ENCODE peak calls at places on chromosome 5, in eight cellular contexts. Y, A, U, L, Q, W, B and T are unnamed samples.

GRCh38 chr5:165525268-165525667 is 2019.8 kb downstream of the MAT2B start:
- DNase-seq in Y (no peak), A (no peak), U (no peak), L (no peak), Q (no peak), W (no peak), B (no peak), T (no peak)

GRCh38 chr5:95583992-95584391 is 29.1 kb downstream of the ARSK start:
- DNase-seq in Y (no peak), A (no peak), U (no peak), L (no peak), Q (no peak), W (no peak), B (no peak), T (no peak)

GRCh38 chr5:151222769-151223446 is 984 bp downstream of the CCDC69 start:
- DNase-seq in Y (no peak), A (no peak), U (peak), L (no peak), Q (no peak), W (peak), B (no peak), T (no peak)

GRCh38 chr5:174533771-174534221 is 190.6 kb upstream of the MSX2 start:
- DNase-seq in Y (no peak), A (peak), U (no peak), L (peak), Q (no peak), W (no peak), B (no peak), T (no peak)

GRCh38 chr5:84715087-84715486 is 330.4 kb upstream of the EDIL3 start:
- DNase-seq in Y (no peak), A (no peak), U (no peak), L (no peak), Q (no peak), W (no peak), B (no peak), T (no peak)

GRCh38 chr5:151523335-151523734 is 67.8 kb downstream of the FAT2 start:
- DNase-seq in Y (no peak), A (peak), U (peak), L (peak), Q (no peak), W (no peak), B (no peak), T (no peak)

GRCh38 chr5:111598996-111599395 is 86.7 kb upstream of the STARD4 start:
- DNase-seq in Y (no peak), A (no peak), U (no peak), L (no peak), Q (no peak), W (no peak), B (no peak), T (no peak)

GRCh38 chr5:74517700-74518099 is 122.8 kb downstream of the ENC1 start:
- DNase-seq in Y (no peak), A (no peak), U (no peak), L (peak), Q (no peak), W (no peak), B (no peak), T (no peak)

GRCh38 chr5:135069016-135069770 is 35.2 kb upstream of the PITX1 start:
- DNase-seq in Y (no peak), A (no peak), U (no peak), L (no peak), Q (no peak), W (no peak), B (no peak), T (no peak)

GRCh38 chr5:160197341-160198147 is 31.8 kb upstream of the FABP6 start:
- DNase-seq in Y (no peak), A (no peak), U (no peak), L (no peak), Q (no peak), W (no peak), B (no peak), T (no peak)

GRCh38 chr5:95777441-95777840 is 45.1 kb downstream of the GLRX start:
- DNase-seq in Y (no peak), A (no peak), U (no peak), L (no peak), Q (no peak), W (no peak), B (no peak), T (no peak)

GRCh38 chr5:130425405-130425804 is 521.1 kb downstream of the CHSY3 start:
- DNase-seq in Y (no peak), A (no peak), U (no peak), L (no peak), Q (no peak), W (no peak), B (no peak), T (no peak)

GRCh38 chr5:170644501-170644900 is 139.0 kb upstream of the GABRP start:
- DNase-seq in Y (no peak), A (no peak), U (no peak), L (no peak), Q (no peak), W (no peak), B (no peak), T (no peak)

GRCh38 chr5:119402081-119402480 is 46.3 kb downstream of the TNFAIP8 start:
- DNase-seq in Y (no peak), A (no peak), U (no peak), L (no peak), Q (no peak), W (no peak), B (no peak), T (no peak)

GRCh38 chr5:42302186-42302585 is 121.1 kb upstream of the GHR start:
- DNase-seq in Y (no peak), A (no peak), U (no peak), L (no peak), Q (no peak), W (no peak), B (no peak), T (no peak)

GRCh38 chr5:149024477-149024876 is 38.4 kb downstream of the SH3TC2 start:
- DNase-seq in Y (no peak), A (no peak), U (no peak), L (no peak), Q (no peak), W (no peak), B (no peak), T (no peak)

GRCh38 chr5:116578676-116579075 is 4.1 kb upstream of the SEMA6A start:
- DNase-seq in Y (no peak), A (no peak), U (no peak), L (no peak), Q (no peak), W (no peak), B (no peak), T (no peak)

GRCh38 chr5:32339198-32339597 is 26.5 kb upstream of the MTMR12 start:
- DNase-seq in Y (no peak), A (peak), U (no peak), L (no peak), Q (no peak), W (no peak), B (no peak), T (no peak)

GRCh38 chr5:177425801-177426565 is 493 bp upstream of the GRK6 start:
- DNase-seq in Y (peak), A (peak), U (peak), L (peak), Q (peak), W (peak), B (peak), T (peak)
- TF ChIP-seq POLR2A in Y (no peak), A (peak), U (peak), L (peak), Q (peak), W (peak), B (peak), T (peak)

GRCh38 chr5:61823796-61824195 is 482.2 kb upstream of the KIF2A start:
- DNase-seq in Y (no peak), A (no peak), U (no peak), L (no peak), Q (no peak), W (no peak), B (no peak), T (no peak)

GRCh38 chr5:61822584-61822983 is 483.4 kb upstream of the KIF2A start:
- DNase-seq in Y (no peak), A (no peak), U (no peak), L (no peak), Q (no peak), W (no peak), B (no peak), T (no peak)

GRCh38 chr5:61827445-61827975 is 478.5 kb upstream of the KIF2A start:
- DNase-seq in Y (no peak), A (no peak), U (no peak), L (no peak), Q (no peak), W (no peak), B (no peak), T (no peak)

GRCh38 chr5:61821561-61821960 is 484.4 kb upstream of the KIF2A start:
- DNase-seq in Y (no peak), A (no peak), U (no peak), L (no peak), Q (no peak), W (no peak), B (no peak), T (no peak)

GRCh38 chr5:61824396-61824795 is 481.6 kb upstream of the KIF2A start:
- DNase-seq in Y (no peak), A (no peak), U (no peak), L (no peak), Q (no peak), W (no peak), B (no peak), T (no peak)
- TF ChIP-seq POLR2A in Y (no peak), A (no peak), U (no peak), L (no peak), Q (no peak), W (no peak), B (no peak), T (no peak)

DNA sequence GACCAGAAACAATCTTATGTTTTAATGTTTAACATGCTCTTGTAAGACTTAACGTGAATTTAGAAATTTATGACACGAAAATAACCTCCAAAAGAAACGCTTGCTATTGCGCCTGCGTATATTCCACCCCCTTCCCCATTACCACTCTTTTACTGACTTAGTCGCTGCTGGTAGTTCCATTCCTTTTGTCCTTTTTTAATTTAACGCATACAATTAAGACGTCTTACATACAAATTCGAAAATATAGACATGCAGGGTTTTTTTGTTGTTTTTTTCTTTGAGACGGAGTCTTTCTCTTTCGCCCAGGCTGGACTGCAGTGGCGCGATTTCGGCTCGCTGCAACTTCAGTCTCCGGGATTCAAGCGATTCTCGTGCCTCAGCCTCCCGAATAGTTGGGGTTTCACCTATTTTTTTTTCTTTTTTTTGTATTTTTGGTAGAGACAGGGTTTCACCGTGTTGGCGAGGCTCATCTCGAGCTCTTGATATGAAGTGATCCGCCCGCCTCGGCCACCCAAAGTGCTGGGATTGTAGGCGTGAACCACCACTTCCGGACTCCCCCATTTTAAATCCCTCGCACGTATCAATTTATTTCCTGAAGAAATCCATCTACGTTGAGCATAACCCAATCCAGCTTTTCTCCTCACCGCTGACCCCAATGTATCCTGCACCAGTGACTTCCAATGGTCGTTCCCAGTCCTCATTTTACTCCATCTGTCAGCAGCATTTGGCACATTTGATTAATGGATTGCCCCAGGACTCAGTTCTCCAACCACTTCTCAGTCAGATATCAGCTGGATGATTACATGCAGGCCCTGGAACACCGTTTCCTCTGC is 678 bp upstream of the MED7 start:
- DNase-seq in Y (peak), A (no peak), U (peak), L (peak), Q (no peak), W (peak), B (no peak), T (peak)
- TF ChIP-seq POLR2A in Y (no peak), A (no peak), U (peak), L (no peak), Q (no peak), W (no peak), B (no peak), T (no peak)

GRCh38 chr5:159186319-159186718 is 23.0 kb downstream of the RNF145 start:
- DNase-seq in Y (no peak), A (no peak), U (no peak), L (no peak), Q (no peak), W (no peak), B (no peak), T (no peak)
- TF ChIP-seq POLR2A in Y (no peak), A (no peak), U (no peak), L (no peak), Q (no peak), W (no peak), B (no peak), T (no peak)